ENCODE peak calls at places on chromosome 5, in five cellular contexts. I is caudate nucleus, E is astrocyte of the spinal cord, Y is Peyer's patch, P is NCI-H524. Z is an unnamed sample.

GRCh38 chr5:362978-363765 is 41.7 kb downstream of the AHRR start:
- DNase-seq in I (no peak), E (no peak), Y (no peak), P (no peak), Z (peak)

GRCh38 chr5:116320486-116320885 is 235.7 kb downstream of the COMMD10 start:
- DNase-seq in I (no peak), E (peak), Y (no peak), P (no peak), Z (no peak)

GRCh38 chr5:69092969-69093368 is 845 bp upstream of the SLC30A5 start:
- DNase-seq in I (no peak), E (no peak), Y (no peak), P (no peak), Z (no peak)

GRCh38 chr5:36462295-36463021 is 143.9 kb upstream of the SLC1A3 start:
- DNase-seq in I (no peak), E (peak), Y (no peak), P (no peak), Z (no peak)

GRCh38 chr5:122262107-122262506 is 49.9 kb upstream of the SNCAIP start:
- DNase-seq in I (no peak), E (peak), Y (no peak), P (no peak), Z (no peak)

GRCh38 chr5:17261075-17261474 is 43.6 kb downstream of the BASP1 start:
- DNase-seq in I (no peak), E (no peak), Y (no peak), P (no peak), Z (no peak)

GRCh38 chr5:168308976-168309598 is 17.6 kb downstream of the WWC1 start:
- DNase-seq in I (no peak), E (no peak), Y (no peak), P (no peak), Z (no peak)

GRCh38 chr5:116442095-116442534 is 132.5 kb downstream of the SEMA6A start:
- DNase-seq in I (peak), E (peak), Y (no peak), P (peak), Z (no peak)

GRCh38 chr5:54388411-54388810 is 67.1 kb upstream of the HSPB3 start:
- DNase-seq in I (no peak), E (no peak), Y (no peak), P (no peak), Z (no peak)

GRCh38 chr5:14552017-14552416 is 29.6 kb upstream of the OTULINL start:
- DNase-seq in I (peak), E (no peak), Y (no peak), P (no peak), Z (no peak)

GRCh38 chr5:149820012-149820411 is 89.9 kb downstream of the PPARGC1B start:
- DNase-seq in I (no peak), E (no peak), Y (no peak), P (no peak), Z (no peak)

GRCh38 chr5:96745844-96746531 is 61.8 kb downstream of the ERAP1 start:
- DNase-seq in I (no peak), E (no peak), Y (no peak), P (peak), Z (no peak)

GRCh38 chr5:3597727-3598082 is 2.1 kb downstream of the IRX1 start:
- DNase-seq in I (no peak), E (peak), Y (no peak), P (no peak), Z (no peak)

GRCh38 chr5:78574731-78575161 is 73.8 kb downstream of the LHFPL2 start:
- DNase-seq in I (no peak), E (peak), Y (no peak), P (peak), Z (no peak)

GRCh38 chr5:67006152-67006848 is 190.3 kb downstream of the CD180 start:
- DNase-seq in I (no peak), E (no peak), Y (no peak), P (no peak), Z (no peak)

GRCh38 chr5:150515446-150515845 is 7.5 kb downstream of the NDST1 start:
- DNase-seq in I (no peak), E (no peak), Y (no peak), P (no peak), Z (no peak)

GRCh38 chr5:174064171-174064570 is 18.7 kb downstream of the NSG2 start:
- DNase-seq in I (no peak), E (no peak), Y (no peak), P (no peak), Z (no peak)

GRCh38 chr5:107954254-107954653 is 283.5 kb upstream of the EFNA5 start:
- DNase-seq in I (no peak), E (no peak), Y (no peak), P (no peak), Z (no peak)

GRCh38 chr5:115258001-115258400 is 4.7 kb downstream of the PGGT1B start:
- DNase-seq in I (no peak), E (no peak), Y (no peak), P (no peak), Z (no peak)

GRCh38 chr5:132674671-132675506 is 1.1 kb downstream of the IL4 start:
- DNase-seq in I (no peak), E (peak), Y (no peak), P (no peak), Z (no peak)

GRCh38 chr5:68538886-68539420 is 323.4 kb downstream of the PIK3R1 start:
- DNase-seq in I (no peak), E (no peak), Y (no peak), P (no peak), Z (no peak)

GRCh38 chr5:132962429-132962928 is 955 bp downstream of the AFF4 start:
- DNase-seq in I (peak), E (peak), Y (no peak), P (peak), Z (no peak)

GRCh38 chr5:9241459-9241858 is 304.4 kb downstream of the SEMA5A start:
- DNase-seq in I (no peak), E (no peak), Y (no peak), P (no peak), Z (no peak)

GRCh38 chr5:159732220-159732619 is 184.1 kb upstream of the ADRA1B start:
- DNase-seq in I (no peak), E (no peak), Y (no peak), P (no peak), Z (no peak)

GRCh38 chr5:79845448-79846197 is 145.4 kb downstream of the MTX3 start:
- DNase-seq in I (no peak), E (peak), Y (no peak), P (no peak), Z (no peak)

GRCh38 chr5:122311888-122312669 is at the start of gene SNCAIP:
- DNase-seq in I (peak), E (peak), Y (no peak), P (peak), Z (peak)

GRCh38 chr5:75666801-75667200 is 50.4 kb downstream of the POC5 start:
- DNase-seq in I (no peak), E (no peak), Y (no peak), P (no peak), Z (no peak)

Z was measured in ecto neural progenitor cell.